ENCODE peak calls at places on chromosomes 11 and 22, in ten cellular contexts. I, V, L, B, Y, M, A, E, F and Z are unnamed samples.

GRCh38 chr11:69381681-69382130 is 87.8 kb downstream of the MYEOV start:
- DNase-seq in I (no peak), L (no peak), E (no peak), A (peak; percentile 12), F (no peak), Y (no peak), M (no peak), B (no peak), V (no peak), Z (no peak)

GRCh38 chr11:20020198-20020597 is 140.1 kb downstream of the DBX1 start:
- DNase-seq in L (no peak), F (peak; percentile 21), E (no peak), A (no peak), V (no peak), Y (no peak), M (no peak), I (no peak), B (no peak), Z (no peak)

GRCh38 chr11:235180-235997 is 753 bp downstream of the SIRT3 start:
- DNase-seq in V (peak; percentile 30), B (peak; percentile 32), L (no peak), I (no peak), F (no peak), Y (no peak), M (peak; percentile 82), A (no peak), E (no peak), Z (no peak)

GRCh38 chr11:65440831-65441499 is 18.4 kb downstream of the NEAT1 start:
- DNase-seq in V (no peak), M (no peak), F (peak; percentile 48), E (no peak), I (peak; percentile 65), Y (peak; percentile 78), B (peak; percentile 43), A (no peak), L (no peak), Z (no peak)

GRCh38 chr22:36220457-36220921 is 18.8 kb downstream of the APOL2 start:
- DNase-seq in F (peak; percentile 40), V (no peak), I (peak; percentile 92), B (peak; percentile 59), Y (peak; percentile 29), L (peak; percentile 31), E (no peak), A (peak; percentile 42), M (no peak), Z (no peak)

GRCh38 chr11:57514538-57515331 is 767 bp downstream of the SLC43A1 start:
- DNase-seq in E (peak; percentile 78), Y (peak; percentile 41), V (no peak), I (peak; percentile 74), A (peak; percentile 60), M (peak; percentile 37), B (peak; percentile 24), F (peak; percentile 36), L (peak; percentile 50), Z (no peak)

GRCh38 chr22:20414450-20414849 is 20.5 kb downstream of the ZNF74 start:
- DNase-seq in Y (no peak), M (no peak), A (no peak), I (no peak), E (no peak), B (no peak), L (no peak), F (no peak), V (no peak), Z (no peak)

GRCh38 chr11:61963282-61964057 is 4.0 kb downstream of the FTH1 start:
- DNase-seq in V (no peak), E (no peak), A (no peak), L (no peak), M (peak; percentile 42), I (peak; percentile 61), Y (no peak), B (peak; percentile 60), F (peak; percentile 41), Z (no peak)

GRCh38 chr11:87394924-87395323 is 357.2 kb downstream of the TMEM135 start:
- DNase-seq in F (no peak), Y (no peak), B (no peak), M (no peak), A (no peak), I (no peak), V (no peak), L (no peak), E (no peak), Z (no peak)

GRCh38 chr11:69480547-69481392 is 693 bp upstream of the LINC01488 start:
- DNase-seq in E (peak; percentile 46), M (no peak), V (peak; percentile 69), A (peak; percentile 53), B (peak; percentile 15), I (peak; percentile 32), F (no peak), Y (no peak), L (no peak), Z (no peak)

GRCh38 chr11:116646191-116646590 is 126.6 kb downstream of the BUD13 start:
- DNase-seq in I (no peak), B (no peak), A (no peak), M (no peak), F (no peak), Y (no peak), E (no peak), L (no peak), V (no peak), Z (no peak)

GRCh38 chr11:123525511-123525918 is 95.4 kb downstream of the GRAMD1B start:
- DNase-seq in A (no peak), Y (no peak), V (no peak), F (no peak), E (no peak), B (no peak), L (peak; percentile 39), I (peak; percentile 40), M (no peak), Z (no peak)

DNA sequence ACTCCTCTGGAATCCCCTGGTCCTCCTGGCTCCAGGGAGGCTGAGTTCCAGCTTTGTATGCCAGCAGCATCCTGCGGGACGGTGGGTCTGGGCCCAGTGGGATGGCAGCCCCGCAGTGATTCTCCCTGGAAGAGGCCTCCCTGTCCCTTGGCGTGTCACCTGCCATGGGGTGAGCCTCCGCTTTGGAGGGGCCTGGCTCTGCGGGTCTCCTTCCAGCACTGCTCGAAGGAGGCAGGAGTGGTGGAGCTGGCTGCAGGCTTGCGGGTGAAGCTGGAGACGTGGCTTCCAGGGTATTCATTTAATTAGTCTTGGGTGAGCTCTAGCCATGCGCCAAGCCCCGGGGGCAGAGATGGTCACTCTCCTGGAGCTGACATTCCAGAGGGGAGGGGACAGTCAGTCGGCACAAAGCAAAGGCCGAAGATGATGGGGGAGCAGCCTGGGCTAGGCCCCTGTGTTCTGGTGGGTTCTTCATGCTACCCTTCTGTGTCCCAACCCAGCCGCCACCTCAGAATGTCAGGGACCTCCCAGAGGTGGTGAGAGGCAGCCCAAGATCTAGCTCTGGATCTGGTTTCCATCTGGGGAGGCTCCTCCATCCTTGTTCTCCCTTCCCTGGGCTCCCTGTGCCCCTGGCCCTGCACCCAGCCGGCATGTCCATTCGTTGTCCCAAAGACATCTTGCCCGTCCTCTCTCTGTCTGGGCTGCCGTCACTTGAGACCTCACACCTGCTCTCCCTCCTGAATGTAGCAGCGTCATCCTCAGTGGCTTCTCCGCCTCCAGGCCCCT is 1332.5 kb downstream of the BRD1 start:
- DNase-seq in E (peak; percentile 32), I (no peak), B (no peak), M (no peak), Y (no peak), F (no peak), A (peak; percentile 1), V (peak; percentile 41), L (no peak), Z (no peak)
- H3K9me3 ChIP-seq in E (no peaks in the 10 kb centered on the region), I (no peaks in the 10 kb centered on the region), B (peaks cover 6% of the 10 kb centered on the region), M (no peaks in the 10 kb centered on the region), Y (no peaks in the 10 kb centered on the region), F (no peaks in the 10 kb centered on the region), A (no peaks in the 10 kb centered on the region), V (no peaks in the 10 kb centered on the region), L (no peaks in the 10 kb centered on the region), Z (no peaks in the 10 kb centered on the region)

DNA sequence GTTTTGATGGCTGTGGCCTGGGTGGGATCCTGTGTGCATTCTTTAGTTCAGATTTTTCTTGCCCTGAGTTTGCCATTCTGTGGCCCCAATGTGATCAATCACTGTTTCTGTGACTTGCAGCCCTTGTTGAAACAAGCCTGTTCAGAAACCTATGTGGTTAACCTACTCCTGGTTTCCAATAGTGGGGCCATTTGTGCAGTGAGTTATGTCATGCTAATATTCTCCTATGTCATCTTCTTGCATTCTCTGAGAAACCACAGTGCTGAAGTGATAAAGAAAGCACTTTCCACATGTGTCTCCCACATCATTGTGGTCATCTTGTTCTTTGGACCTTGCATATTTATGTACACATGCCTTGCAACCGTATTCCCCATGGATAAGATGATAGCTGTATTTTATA is 620 bp downstream of the OR4C16 start:
- DNase-seq in Y (no peak), A (no peak), B (no peak), V (no peak), L (no peak), I (no peak), M (no peak), F (no peak), E (no peak), Z (no peak)
- H3K9me3 ChIP-seq in Y (peaks cover 40% of the 10 kb centered on the region), A (peaks cover 3% of the 10 kb centered on the region), B (peaks cover 7% of the 10 kb centered on the region), V (no peaks in the 10 kb centered on the region), L (peaks cover 29% of the 10 kb centered on the region), I (no peaks in the 10 kb centered on the region), M (no peaks in the 10 kb centered on the region), F (peaks cover 2% of the 10 kb centered on the region), E (no peaks in the 10 kb centered on the region), Z (no peaks in the 10 kb centered on the region)

DNA sequence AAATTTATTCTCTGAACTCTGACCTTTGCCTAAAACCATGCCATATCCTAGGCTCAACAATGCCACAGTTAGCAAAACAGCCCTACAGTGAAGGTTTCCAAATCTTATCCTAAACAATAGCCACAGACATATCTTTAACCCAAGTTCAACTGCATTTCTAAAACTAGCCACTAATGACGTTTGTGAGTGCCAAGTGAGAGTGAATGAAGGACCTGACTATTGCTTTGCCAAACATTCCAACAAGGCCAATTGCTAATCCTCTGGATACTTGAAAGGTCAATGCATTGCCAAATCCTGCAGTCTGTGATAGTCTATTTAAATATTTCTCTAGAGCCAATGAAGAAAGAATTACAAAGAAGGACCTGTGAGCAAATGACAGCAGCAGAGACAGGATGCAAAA is 2.5 kb upstream of the OR4C45 start:
- DNase-seq in B (no peak), M (no peak), E (no peak), V (no peak), F (no peak), A (no peak), I (no peak), Y (no peak), L (no peak), Z (no peak)
- H3K9me3 ChIP-seq in B (peaks cover 10% of the 10 kb centered on the region), M (no peaks in the 10 kb centered on the region), E (no peaks in the 10 kb centered on the region), V (peaks cover 4% of the 10 kb centered on the region), F (peaks cover 2% of the 10 kb centered on the region), A (no peaks in the 10 kb centered on the region), I (no peaks in the 10 kb centered on the region), Y (no peaks in the 10 kb centered on the region), L (peaks cover 33% of the 10 kb centered on the region), Z (no peaks in the 10 kb centered on the region)

DNA sequence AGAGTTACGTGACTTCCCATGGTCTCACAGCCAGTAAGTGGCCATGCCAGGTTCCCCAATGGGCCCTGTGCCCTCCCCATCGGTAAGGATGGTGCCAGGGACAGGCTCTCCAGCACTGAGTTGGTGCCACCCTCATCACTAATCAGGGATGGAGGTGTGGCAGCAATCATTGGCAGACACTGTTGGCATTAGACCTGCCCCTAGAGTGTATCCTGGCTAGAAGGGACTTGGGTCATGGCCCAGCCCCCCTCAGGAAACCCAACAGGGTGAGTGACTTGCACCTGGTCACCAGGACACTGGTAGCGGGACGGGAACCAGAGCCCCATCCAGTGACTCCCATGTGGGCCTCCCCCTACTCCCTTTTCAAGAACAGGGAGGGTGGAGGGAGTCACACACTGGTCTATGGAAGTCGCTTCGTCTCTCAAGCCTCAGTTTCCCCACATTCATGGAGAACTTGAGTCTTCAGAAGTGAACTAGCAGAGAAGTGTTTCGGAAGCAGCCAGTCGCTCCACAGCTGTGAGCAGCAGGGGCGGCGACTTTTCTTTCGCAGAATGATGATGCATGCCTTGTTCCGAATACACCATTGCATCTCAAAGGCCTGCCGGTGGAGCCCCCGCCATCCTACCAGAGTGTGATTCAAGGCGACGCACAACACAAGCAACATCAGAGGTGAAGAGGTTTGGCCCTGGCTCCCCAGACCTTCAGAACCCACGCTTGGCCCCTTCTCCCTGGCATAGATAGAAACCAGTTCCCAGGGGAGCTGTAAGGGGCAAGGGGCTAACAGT is 12.9 kb downstream of the MS4A10 start:
- DNase-seq in L (no peak), M (no peak), V (no peak), F (no peak), A (no peak), I (no peak), E (no peak), Y (no peak), B (no peak), Z (no peak)
- H3K9me3 ChIP-seq in L (no peaks in the 10 kb centered on the region), M (no peaks in the 10 kb centered on the region), V (no peaks in the 10 kb centered on the region), F (no peaks in the 10 kb centered on the region), A (no peaks in the 10 kb centered on the region), I (no peaks in the 10 kb centered on the region), E (no peaks in the 10 kb centered on the region), Y (peaks cover 4% of the 10 kb centered on the region), B (peaks cover 4% of the 10 kb centered on the region), Z (no peaks in the 10 kb centered on the region)